ENCODE peak calls at places on chromosome 22, in four cellular contexts. S is HCT116; W is CD8-positive, alpha-beta T cell; A is epithelial cell of proximal tubule. V is an unnamed sample.

GRCh38 chr22:19713650-19714319 is 518 bp upstream of the SEPTIN5 start:
- DNase-seq in S (no peak), W (no peak), A (no peak), V (no peak)

GRCh38 chr22:19565921-19566598 is 41.9 kb upstream of the CLDN5 start:
- DNase-seq in S (no peak), W (no peak), A (no peak), V (no peak)

GRCh38 chr22:43745783-43746356 is 66.2 kb downstream of the EFCAB6 start:
- DNase-seq in S (no peak), W (no peak), A (no peak), V (no peak)

GRCh38 chr22:43220625-43221380 is 33.9 kb upstream of the TTLL12 start:
- DNase-seq in S (no peak), W (no peak), A (no peak), V (no peak)

GRCh38 chr22:37303821-37304274 is 21.5 kb downstream of the CYTH4 start:
- DNase-seq in S (peak), W (peak), A (no peak), V (no peak)

GRCh38 chr22:23777776-23778575 is 5.3 kb downstream of the MMP11 start:
- DNase-seq in S (no peak), W (no peak), A (no peak), V (no peak)

GRCh38 chr22:24695958-24696511 is 78.5 kb downstream of the PIWIL3 start:
- DNase-seq in S (no peak), W (no peak), A (no peak), V (no peak)

GRCh38 chr22:21755855-21756284 is 20.3 kb upstream of the YPEL1 start:
- DNase-seq in S (no peak), W (no peak), A (no peak), V (no peak)

GRCh38 chr22:25548866-25549464 is 15.5 kb upstream of the GRK3 start:
- DNase-seq in S (no peak), W (no peak), A (no peak), V (no peak)

GRCh38 chr22:38222797-38223119 is 21.0 kb downstream of the MAFF start:
- DNase-seq in S (no peak), W (no peak), A (no peak), V (no peak)

GRCh38 chr22:30574095-30574981 is at the start of gene GAL3ST1:
- DNase-seq in S (no peak), W (no peak), A (no peak), V (no peak)

GRCh38 chr22:30483169-30483568 is 11.4 kb upstream of the SEC14L3 start:
- DNase-seq in S (no peak), W (no peak), A (no peak), V (no peak)

GRCh38 chr22:36554101-36554500 is 25.1 kb upstream of the EIF3D start:
- DNase-seq in S (no peak), W (no peak), A (no peak), V (no peak)

GRCh38 chr22:45974498-45974897 is 2.5 kb downstream of the WNT7B start:
- DNase-seq in S (no peak), W (no peak), A (no peak), V (no peak)
- H3K4me3 ChIP-seq in S (no peak), W (no peak), A (no peak), V (no peak)

DNA sequence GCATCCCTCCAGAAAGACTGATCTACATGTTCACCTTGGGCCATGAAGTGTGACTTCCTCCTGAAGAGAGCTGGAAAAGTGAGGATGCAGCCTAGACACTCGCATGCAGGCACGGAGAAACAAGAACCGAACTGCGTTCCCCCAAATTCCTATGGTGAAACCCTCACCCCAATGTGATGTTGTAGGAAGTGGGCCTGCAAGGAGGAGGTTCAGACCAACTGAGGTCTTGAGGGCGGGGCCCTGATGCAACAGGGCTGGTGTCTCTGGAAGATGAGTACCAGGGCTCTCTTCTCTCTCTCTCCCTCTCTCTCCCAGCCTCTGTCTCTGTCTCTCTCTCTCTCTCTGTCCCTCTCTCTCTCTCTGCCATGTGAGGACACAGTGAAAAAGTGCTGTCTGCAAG is 501.1 kb downstream of the BRD1 start:
- DNase-seq in S (no peak), W (no peak), A (no peak), V (no peak)
- TF ChIP-seq CTCF in S (no peak), W (no peak), A (no peak), V (no peak)

DNA sequence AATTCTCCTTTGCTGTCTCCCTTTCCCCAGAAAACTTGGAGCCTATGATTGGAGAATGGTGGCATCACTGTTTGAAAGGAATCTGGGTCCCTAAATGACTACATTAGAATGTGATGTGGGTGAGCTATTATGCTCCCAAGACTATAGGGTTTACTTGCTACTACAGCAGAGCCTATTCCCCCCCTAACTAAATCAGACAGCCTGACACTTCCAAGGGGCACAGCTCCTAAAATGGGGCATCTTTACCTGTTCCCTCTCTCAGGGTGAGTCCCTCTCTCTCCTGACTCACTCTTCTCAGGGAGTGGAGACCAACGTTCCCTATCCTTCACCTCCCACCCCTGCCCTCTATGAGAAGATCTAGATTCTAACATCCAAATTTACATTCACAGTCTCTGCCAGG is 775 bp upstream of the ISX start:
- DNase-seq in S (no peak), W (no peak), A (no peak), V (no peak)
- H3K4me3 ChIP-seq in S (no peak), W (no peak), A (no peak), V (no peak)

GRCh38 chr22:41201146-41201545 is 4.0 kb upstream of the L3MBTL2 start:
- DNase-seq in S (no peak), W (no peak), A (no peak), V (no peak)

GRCh38 chr22:41203118-41203517 is 2.0 kb upstream of the L3MBTL2 start:
- DNase-seq in S (no peak), W (no peak), A (no peak), V (no peak)

GRCh38 chr22:41193829-41194228 is 11.3 kb upstream of the L3MBTL2 start:
- DNase-seq in S (no peak), W (no peak), A (no peak), V (no peak)

GRCh38 chr22:41197046-41197807 is 7.9 kb upstream of the L3MBTL2 start:
- DNase-seq in S (no peak), W (peak), A (no peak), V (no peak)

GRCh38 chr22:41197808-41198585 is 7.1 kb upstream of the L3MBTL2 start:
- DNase-seq in S (no peak), W (peak), A (no peak), V (no peak)
- TF ChIP-seq CTCF in S (no peak), W (no peak), A (no peak), V (no peak)

DNA sequence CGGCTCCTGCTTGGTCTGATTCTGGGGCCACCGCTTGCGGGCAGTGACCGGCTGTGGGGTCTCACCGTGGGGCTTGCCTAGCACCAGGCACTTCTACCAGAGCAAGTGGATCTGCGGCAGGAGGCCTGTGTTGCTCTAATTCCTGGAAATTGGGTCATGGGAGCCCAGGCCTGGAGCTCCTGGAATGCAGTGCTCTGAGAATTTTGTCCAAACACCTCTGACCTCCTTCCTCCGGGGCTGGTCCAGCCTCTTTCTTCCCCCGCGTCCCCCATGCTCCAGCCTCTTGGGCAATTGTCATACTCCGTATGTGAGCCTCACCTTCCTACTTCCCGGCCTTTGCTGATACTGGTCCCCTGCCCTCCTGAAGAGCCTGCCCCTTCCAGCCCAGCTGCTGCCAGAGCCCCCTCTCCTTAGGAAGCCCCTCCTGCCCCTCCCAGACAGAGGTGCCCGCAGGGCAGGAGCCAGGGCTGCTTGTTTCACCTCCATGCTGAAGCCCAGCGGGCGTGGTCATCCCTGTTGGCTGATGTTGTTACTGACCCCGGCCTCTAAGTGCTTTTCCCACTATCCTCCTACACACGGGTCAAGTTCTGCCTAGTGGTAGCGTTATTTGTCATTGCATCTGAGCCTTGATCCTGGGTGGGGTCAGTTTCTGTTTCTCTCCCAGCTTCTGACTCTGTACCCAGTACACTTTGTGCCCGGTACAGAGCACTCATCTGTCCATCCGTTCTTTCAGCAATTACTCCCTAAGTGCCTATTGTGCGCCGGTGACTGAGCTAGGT is 9.6 kb downstream of the MGAT3 start:
- DNase-seq in S (no peak), W (no peak), A (no peak), V (no peak)
- H3K4me3 ChIP-seq in S (no peak), W (no peak), A (no peak), V (peak)

GRCh38 chr22:32130464-32130863 is 28.6 kb downstream of the C22orf42 start:
- DNase-seq in S (no peak), W (no peak), A (no peak), V (no peak)

GRCh38 chr22:32132126-32132525 is 27.0 kb downstream of the C22orf42 start:
- DNase-seq in S (no peak), W (no peak), A (no peak), V (no peak)

GRCh38 chr22:32123657-32124056 is 35.4 kb downstream of the C22orf42 start:
- DNase-seq in S (no peak), W (no peak), A (no peak), V (no peak)

GRCh38 chr22:32132783-32133182 is 26.3 kb downstream of the C22orf42 start:
- DNase-seq in S (no peak), W (no peak), A (no peak), V (no peak)

DNA sequence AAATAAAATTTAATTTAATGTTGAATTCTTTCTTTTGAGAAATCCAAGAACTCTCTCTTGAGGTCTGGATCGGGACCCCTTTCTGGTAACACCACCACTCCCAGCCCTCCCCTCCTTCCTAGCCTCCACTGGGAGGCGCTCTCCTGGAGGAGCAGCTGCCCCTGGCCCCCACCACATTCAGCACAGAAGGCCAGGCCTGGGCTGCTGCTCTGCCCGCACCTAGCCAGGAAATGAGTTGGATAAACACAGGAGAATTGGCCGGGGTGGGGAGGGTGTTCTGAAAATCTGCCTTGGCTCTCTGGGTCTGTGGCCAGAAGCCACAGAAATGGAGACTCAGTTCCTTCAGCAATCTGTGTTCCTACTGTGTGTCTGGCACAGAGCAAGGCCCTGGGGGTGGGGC is 31.2 kb downstream of the C22orf42 start:
- DNase-seq in S (no peak), W (no peak), A (no peak), V (no peak)
- TF ChIP-seq CTCF in S (peak), W (no peak), A (no peak), V (peak)

V was measured in GM12864.